ENCODE peak calls at places on chromosome 5, in eight cellular contexts. U is sigmoid colon, H is stomach, P is SK-N-SH, W is transverse colon, V is HepG2, G is GM23338, O is prostate gland. A is an unnamed sample.

GRCh38 chr5:107615173-107615856 is 55.4 kb downstream of the EFNA5 start:
- DNase-seq in U (no peak), H (no peak), P (peak), W (no peak), V (no peak), G (no peak), O (no peak), A (no peak)

GRCh38 chr5:95304706-95305105 is 19.8 kb upstream of the MCTP1 start:
- DNase-seq in U (no peak), H (no peak), P (no peak), W (no peak), V (no peak), G (no peak), O (peak), A (no peak)

GRCh38 chr5:160039810-160040470 is 31.0 kb downstream of the TTC1 start:
- DNase-seq in U (no peak), H (no peak), P (no peak), W (no peak), V (peak), G (no peak), O (no peak), A (no peak)

GRCh38 chr5:179211631-179212030 is 133.6 kb downstream of the ADAMTS2 start:
- DNase-seq in U (no peak), H (no peak), P (no peak), W (no peak), V (no peak), G (no peak), O (no peak), A (no peak)

GRCh38 chr5:120803282-120803681 is 339.2 kb downstream of the PRR16 start:
- DNase-seq in U (no peak), H (no peak), P (peak), W (no peak), V (no peak), G (peak), O (no peak), A (no peak)

GRCh38 chr5:16964821-16965220 is 28.7 kb upstream of the MYO10 start:
- DNase-seq in U (no peak), H (no peak), P (no peak), W (no peak), V (no peak), G (no peak), O (no peak), A (no peak)

GRCh38 chr5:142403583-142403982 is 78.8 kb upstream of the SPRY4 start:
- DNase-seq in U (no peak), H (no peak), P (no peak), W (no peak), V (no peak), G (peak), O (peak), A (no peak)

GRCh38 chr5:145931718-145932117 is 4.7 kb upstream of the SH3RF2 start:
- DNase-seq in U (no peak), H (no peak), P (no peak), W (no peak), V (no peak), G (no peak), O (no peak), A (no peak)

GRCh38 chr5:7754490-7754889 is 96.4 kb downstream of the CFAP90 start:
- DNase-seq in U (no peak), H (no peak), P (no peak), W (no peak), V (no peak), G (no peak), O (no peak), A (no peak)

GRCh38 chr5:164713682-164714081 is 1208.3 kb downstream of the MAT2B start:
- DNase-seq in U (no peak), H (no peak), P (no peak), W (no peak), V (no peak), G (no peak), O (no peak), A (no peak)

GRCh38 chr5:39080597-39081204 is 6.5 kb upstream of the RICTOR start:
- DNase-seq in U (peak), H (peak), P (peak), W (peak), V (peak), G (peak), O (peak), A (no peak)

GRCh38 chr5:9015250-9015936 is 530.5 kb downstream of the SEMA5A start:
- DNase-seq in U (no peak), H (no peak), P (no peak), W (no peak), V (no peak), G (no peak), O (no peak), A (no peak)

GRCh38 chr5:170436335-170436734 is 47.2 kb upstream of the KCNMB1 start:
- DNase-seq in U (no peak), H (no peak), P (no peak), W (no peak), V (no peak), G (no peak), O (no peak), A (no peak)

GRCh38 chr5:42870882-42871418 is 59.3 kb upstream of the SELENOP start:
- DNase-seq in U (no peak), H (no peak), P (no peak), W (peak), V (no peak), G (no peak), O (no peak), A (no peak)

GRCh38 chr5:42666821-42667325 is 89.7 kb upstream of the CCDC152 start:
- DNase-seq in U (no peak), H (no peak), P (no peak), W (no peak), V (no peak), G (no peak), O (no peak), A (no peak)

GRCh38 chr5:6634788-6635430 is 1.7 kb downstream of the SRD5A1 start:
- DNase-seq in U (no peak), H (no peak), P (no peak), W (no peak), V (peak), G (no peak), O (no peak), A (no peak)

GRCh38 chr5:41641621-41642020 is 131.2 kb upstream of the PLCXD3 start:
- DNase-seq in U (no peak), H (no peak), P (no peak), W (no peak), V (no peak), G (peak), O (no peak), A (no peak)

GRCh38 chr5:179140293-179140692 is 80.1 kb downstream of the ZNF354C start:
- DNase-seq in U (no peak), H (no peak), P (no peak), W (no peak), V (no peak), G (no peak), O (no peak), A (no peak)

GRCh38 chr5:168227973-168228615 is 63.4 kb upstream of the WWC1 start:
- DNase-seq in U (no peak), H (no peak), P (no peak), W (no peak), V (no peak), G (no peak), O (no peak), A (no peak)

GRCh38 chr5:61052870-61053269 is 107.9 kb downstream of the NDUFAF2 start:
- DNase-seq in U (no peak), H (no peak), P (no peak), W (no peak), V (peak), G (no peak), O (no peak), A (no peak)

GRCh38 chr5:132176543-132176945 is 51.1 kb downstream of the P4HA2 start:
- DNase-seq in U (no peak), H (no peak), P (no peak), W (no peak), V (no peak), G (peak), O (no peak), A (no peak)

GRCh38 chr5:37709020-37709419 is 130.8 kb downstream of the GDNF start:
- DNase-seq in U (no peak), H (no peak), P (no peak), W (no peak), V (no peak), G (no peak), O (no peak), A (no peak)

GRCh38 chr5:129904102-129904666 is at the start of gene CHSY3:
- DNase-seq in U (peak), H (peak), P (peak), W (peak), V (peak), G (peak), O (peak), A (no peak)

GRCh38 chr5:78133423-78133822 is 161.1 kb downstream of the AP3B1 start:
- DNase-seq in U (no peak), H (no peak), P (no peak), W (no peak), V (no peak), G (no peak), O (no peak), A (no peak)

GRCh38 chr5:177491429-177491945 is 5.9 kb downstream of the PDLIM7 start:
- DNase-seq in U (no peak), H (no peak), P (peak), W (peak), V (peak), G (peak), O (no peak), A (no peak)

GRCh38 chr5:84332106-84332505 is 52.6 kb downstream of the EDIL3 start:
- DNase-seq in U (no peak), H (no peak), P (no peak), W (no peak), V (no peak), G (no peak), O (no peak), A (no peak)

GRCh38 chr5:17785774-17786173 is 151.5 kb downstream of the TAF11L14 start:
- DNase-seq in U (no peak), H (no peak), P (no peak), W (no peak), V (no peak), G (peak), O (no peak), A (no peak)

GRCh38 chr5:124797665-124798087 is 51.2 kb upstream of the ZNF608 start:
- DNase-seq in U (no peak), H (no peak), P (no peak), W (no peak), V (no peak), G (no peak), O (no peak), A (no peak)

GRCh38 chr5:140347382-140347781 is 979 bp upstream of the HBEGF start:
- DNase-seq in U (no peak), H (no peak), P (no peak), W (no peak), V (no peak), G (no peak), O (no peak), A (no peak)

GRCh38 chr5:140348104-140348503 is 1.7 kb upstream of the HBEGF start:
- DNase-seq in U (no peak), H (no peak), P (no peak), W (peak), V (no peak), G (no peak), O (peak), A (no peak)

GRCh38 chr5:140344683-140345423 is 1.6 kb downstream of the HBEGF start:
- DNase-seq in U (no peak), H (peak), P (no peak), W (peak), V (no peak), G (peak), O (no peak), A (no peak)

GRCh38 chr5:140345919-140346347 is 470 bp downstream of the HBEGF start:
- DNase-seq in U (peak), H (peak), P (peak), W (peak), V (peak), G (peak), O (peak), A (no peak)

GRCh38 chr5:140346348-140347221 is at the start of gene HBEGF:
- DNase-seq in U (peak), H (peak), P (peak), W (peak), V (peak), G (peak), O (peak), A (no peak)
- TF ChIP-seq POLR2AphosphoS5 in U (peak), H (peak), P (peak), W (peak), V (peak), G (peak), O (peak), A (peak)

GRCh38 chr5:65034782-65035181 is 266.1 kb downstream of the CWC27 start:
- DNase-seq in U (peak), H (no peak), P (no peak), W (peak), V (no peak), G (peak), O (no peak), A (no peak)

GRCh38 chr5:65037845-65038815 is 269.4 kb downstream of the CWC27 start:
- DNase-seq in U (no peak), H (no peak), P (no peak), W (peak), V (peak), G (peak), O (no peak), A (no peak)

GRCh38 chr5:65035212-65036206 is 266.8 kb downstream of the CWC27 start:
- DNase-seq in U (peak), H (peak), P (peak), W (peak), V (peak), G (peak), O (peak), A (peak)

GRCh38 chr5:65032250-65032649 is 263.5 kb downstream of the CWC27 start:
- DNase-seq in U (no peak), H (no peak), P (no peak), W (no peak), V (no peak), G (no peak), O (no peak), A (no peak)

DNA sequence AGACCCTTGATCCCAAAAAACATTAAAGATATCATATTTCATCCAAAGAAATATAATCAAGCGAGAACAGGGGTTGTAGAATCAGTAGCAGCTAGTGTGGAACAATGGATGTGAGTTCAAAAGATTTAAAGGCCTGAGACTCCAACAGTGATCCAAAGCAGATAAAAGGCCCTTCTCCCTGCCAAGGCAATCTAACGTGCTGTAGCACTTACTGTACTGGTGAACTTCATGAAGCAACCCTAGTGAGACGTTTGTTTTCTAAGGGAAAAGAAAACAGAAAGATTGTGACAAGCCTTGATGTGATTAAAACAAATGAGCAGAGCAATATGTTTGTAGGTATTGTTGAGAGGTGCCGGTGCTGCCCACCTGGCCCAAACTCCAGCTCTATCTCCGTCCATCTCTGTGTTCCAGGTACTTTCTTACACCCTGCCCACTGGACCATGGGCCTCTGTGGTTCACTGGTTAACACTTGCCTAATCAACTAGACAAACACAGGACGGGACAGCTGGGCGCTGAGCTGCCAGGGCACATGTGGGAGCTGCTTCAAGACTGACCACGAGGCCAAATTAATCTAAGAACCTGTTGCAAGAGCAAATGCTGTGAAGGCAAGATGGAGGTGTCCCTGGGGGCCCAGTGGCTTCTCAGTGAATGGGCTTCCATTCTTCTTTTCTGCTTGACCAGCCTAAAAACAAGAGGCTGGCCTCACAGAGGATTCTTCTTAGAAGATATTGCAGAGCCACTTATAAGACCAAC is 265.5 kb downstream of the CWC27 start:
- DNase-seq in U (no peak), H (peak), P (no peak), W (no peak), V (peak), G (peak), O (no peak), A (no peak)
- H3K4me3 ChIP-seq in U (no peak), H (no peak), P (no peak), W (no peak), V (peak), G (peak), O (no peak), A (no peak)

GRCh38 chr5:172104801-172105701 is 83.0 kb downstream of the STK10 start:
- DNase-seq in U (no peak), H (no peak), P (no peak), W (no peak), V (no peak), G (no peak), O (no peak), A (no peak)

GRCh38 chr5:172104021-172104420 is 84.0 kb downstream of the STK10 start:
- DNase-seq in U (no peak), H (no peak), P (no peak), W (no peak), V (peak), G (peak), O (no peak), A (no peak)

GRCh38 chr5:172105811-172106210 is 82.2 kb downstream of the STK10 start:
- DNase-seq in U (no peak), H (no peak), P (no peak), W (no peak), V (no peak), G (no peak), O (no peak), A (no peak)

GRCh38 chr5:172107606-172108005 is 80.4 kb downstream of the STK10 start:
- DNase-seq in U (no peak), H (no peak), P (no peak), W (no peak), V (no peak), G (no peak), O (no peak), A (no peak)

GRCh38 chr5:172106511-172107356 is 81.3 kb downstream of the STK10 start:
- DNase-seq in U (peak), H (peak), P (peak), W (peak), V (no peak), G (peak), O (peak), A (no peak)
- H3K27ac ChIP-seq in U (peak), H (no peak), P (no peak), W (peak), V (no peak), G (no peak), O (no peak), A (peak)

GRCh38 chr5:149160291-149160787 is 19.0 kb downstream of the ABLIM3 start:
- DNase-seq in U (no peak), H (no peak), P (no peak), W (no peak), V (no peak), G (no peak), O (no peak), A (no peak)

GRCh38 chr5:149161026-149161687 is 19.9 kb downstream of the ABLIM3 start:
- DNase-seq in U (no peak), H (no peak), P (no peak), W (no peak), V (peak), G (no peak), O (no peak), A (no peak)

GRCh38 chr5:149166591-149167100 is 25.4 kb downstream of the ABLIM3 start:
- DNase-seq in U (no peak), H (no peak), P (no peak), W (no peak), V (no peak), G (no peak), O (no peak), A (no peak)

GRCh38 chr5:149166128-149166527 is 24.8 kb downstream of the ABLIM3 start:
- DNase-seq in U (no peak), H (no peak), P (no peak), W (no peak), V (no peak), G (no peak), O (no peak), A (peak)

DNA sequence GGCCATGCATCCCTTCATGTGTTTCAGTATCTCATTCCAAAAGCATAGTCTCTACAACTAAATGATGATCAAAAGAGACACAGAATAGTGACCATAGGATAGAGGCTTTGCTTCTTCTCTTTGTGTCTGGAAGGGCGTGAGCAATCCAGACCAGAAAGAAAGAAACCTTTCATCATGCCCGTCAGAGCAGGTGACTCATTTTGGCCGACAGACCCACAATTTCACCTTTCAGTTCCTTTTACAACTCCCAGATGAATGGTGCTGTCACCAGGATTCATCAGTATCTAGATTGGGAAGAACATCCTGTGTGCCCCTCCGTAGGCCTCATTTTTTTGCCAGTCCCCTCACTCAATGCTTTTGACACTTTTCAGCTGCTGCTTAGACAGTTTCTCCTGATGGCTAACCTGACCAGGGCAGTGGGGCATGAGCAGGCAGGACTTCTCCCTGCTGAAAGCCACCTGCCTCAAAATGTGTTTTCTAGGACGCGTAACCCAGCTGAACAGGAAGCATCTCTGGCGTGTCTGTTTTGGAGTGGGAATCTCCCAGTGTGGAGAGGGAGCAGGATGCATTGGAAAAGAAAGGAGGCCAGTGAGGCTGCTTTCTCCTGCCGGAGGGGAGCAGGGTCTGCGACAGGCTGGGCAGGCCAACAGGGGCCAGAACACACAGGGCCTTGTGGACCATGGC is 21.2 kb downstream of the ABLIM3 start:
- DNase-seq in U (no peak), H (no peak), P (no peak), W (no peak), V (peak), G (no peak), O (no peak), A (no peak)
- TF ChIP-seq POLR2AphosphoS5 in U (no peak), H (no peak), P (no peak), W (no peak), V (no peak), G (no peak), O (no peak), A (no peak)

GRCh38 chr5:146948666-146949065 is 70.1 kb upstream of the PPP2R2B start:
- DNase-seq in U (no peak), H (no peak), P (no peak), W (no peak), V (no peak), G (no peak), O (no peak), A (no peak)
- H3K4me3 ChIP-seq in U (no peak), H (no peak), P (no peak), W (no peak), V (no peak), G (no peak), O (no peak), A (no peak)